ENCODE peak calls at places on chromosomes 4 and X, in eight cellular contexts. A is NCI-H460, K is mucosa of descending colon, O is AML-193, G is GM20000, N is iPS DF 19.7, M is Peyer's patch, T is sigmoid colon. P is an unnamed sample.

GRCh38 chr4:6605605-6606004 is 30.6 kb downstream of the MAN2B2 start:
- DNase-seq in G (no peak), A (no peak), N (no peak), M (no peak), O (no peak), K (no peak), T (no peak), P (no peak)

GRCh38 chrX:45186643-45187026 is 14.0 kb downstream of the DIPK2B start:
- DNase-seq in A (no peak), M (no peak), K (no peak), N (no peak), O (no peak), G (no peak), T (no peak), P (no peak)

GRCh38 chr4:170109586-170110289 is 20.0 kb upstream of the AADAT start:
- DNase-seq in G (no peak), N (no peak), M (no peak), A (no peak), K (no peak), O (no peak), T (no peak), P (no peak)

GRCh38 chr4:66688674-66689073 is 856.6 kb downstream of the CENPC start:
- DNase-seq in K (no peak), G (no peak), A (peak; percentile 25), O (peak; percentile 4), N (no peak), M (no peak), T (no peak), P (no peak)

GRCh38 chr4:2302387-2303119 is 40.6 kb upstream of the MXD4 start:
- DNase-seq in K (no peak), G (no peak), A (no peak), N (no peak), T (no peak), O (no peak), M (peak; percentile 12), P (no peak)

GRCh38 chrX:49019050-49019449 is 17.0 kb upstream of the GRIPAP1 start:
- DNase-seq in A (no peak), K (no peak), G (no peak), M (no peak), O (no peak), T (no peak), N (no peak), P (no peak)

GRCh38 chrX:47936224-47936939 is 67.4 kb downstream of the ZNF182 start:
- DNase-seq in N (peak; percentile 12), O (no peak), G (peak; percentile 6), M (no peak), T (no peak), K (no peak), A (no peak), P (no peak)

GRCh38 chr4:40388248-40388647 is 53.1 kb downstream of the CHRNA9 start:
- DNase-seq in O (no peak), N (peak; percentile 28), T (no peak), K (no peak), A (no peak), M (no peak), G (no peak), P (no peak)

GRCh38 chrX:53716328-53717088 is 30.0 kb upstream of the HUWE1 start:
- DNase-seq in A (no peak), K (no peak), O (peak; percentile 9), M (peak; percentile 42), T (no peak), N (no peak), G (no peak), P (peak; percentile 87)

GRCh38 chr4:87011340-87012034 is 76.7 kb downstream of the AFF1 start:
- DNase-seq in K (no peak), G (no peak), A (peak; percentile 14), M (no peak), O (no peak), T (no peak), N (peak; percentile 68), P (no peak)

GRCh38 chr4:40713798-40714197 is 36.0 kb upstream of the NSUN7 start:
- DNase-seq in O (no peak), A (no peak), M (no peak), K (no peak), T (no peak), N (no peak), G (no peak), P (no peak)

GRCh38 chr4:25775166-25775565 is 87.6 kb downstream of the SEL1L3 start:
- DNase-seq in G (no peak), A (no peak), K (no peak), T (no peak), N (no peak), O (no peak), M (no peak), P (no peak)

GRCh38 chr4:44583393-44583792 is 68.0 kb downstream of the YIPF7 start:
- DNase-seq in N (peak; percentile 30), G (no peak), O (peak; percentile 12), M (no peak), T (no peak), A (no peak), K (no peak), P (no peak)

GRCh38 chr4:8195841-8196460 is 3.1 kb upstream of the SH3TC1 start:
- DNase-seq in K (no peak), A (no peak), M (no peak), G (no peak), N (no peak), T (no peak), O (no peak), P (no peak)

GRCh38 chr4:82097504-82097903 is 276.3 kb downstream of the HNRNPD start:
- DNase-seq in K (no peak), O (no peak), G (no peak), A (no peak), N (no peak), M (no peak), T (no peak), P (no peak)

GRCh38 chr4:64251779-64252178 is 157.5 kb downstream of the TECRL start:
- DNase-seq in K (no peak), G (no peak), T (no peak), O (no peak), A (no peak), M (no peak), N (no peak), P (no peak)

GRCh38 chr4:129240816-129241215 is 144.9 kb downstream of the C4orf33 start:
- DNase-seq in M (no peak), K (no peak), O (no peak), T (no peak), G (no peak), N (no peak), A (no peak), P (no peak)

GRCh38 chr4:85961887-85962286 is 398.0 kb downstream of the MAPK10 start:
- DNase-seq in G (no peak), M (no peak), N (no peak), T (no peak), A (no peak), K (no peak), O (no peak), P (no peak)

P was measured in GM12878.